ENCODE peak calls at places on chromosomes 3 and 15, in nine cellular contexts. Z is GM18507; U is occipital lobe; E is neural progenitor cell; O is NCI-H226; J is A549; P is putamen; W is colonic mucosa; Q is CD8-positive, alpha-beta memory T cell. M is an unnamed sample.

GRCh38 chr3:87267953-87268645 is 8.3 kb downstream of the POU1F1 start:
- DNase-seq in E (no peak), O (no peak), U (no peak), W (no peak), P (no peak), Q (no peak), J (no peak), Z (no peak), M (no peak)

GRCh38 chr3:97291901-97292300 is 472.7 kb upstream of the ARL6 start:
- DNase-seq in O (no peak), W (no peak), Z (no peak), P (no peak), J (no peak), Q (no peak), U (no peak), E (no peak), M (no peak)

GRCh38 chr3:184388936-184389230 is 9.0 kb downstream of the CHRD start:
- DNase-seq in E (no peak), U (no peak), Z (no peak), O (no peak), W (no peak), J (no peak), P (no peak), Q (no peak), M (no peak)

GRCh38 chr15:89361451-89362202 is 27.0 kb upstream of the POLG start:
- DNase-seq in W (peak), J (peak), E (peak), Z (peak), P (no peak), Q (peak), U (peak), O (peak), M (no peak)

GRCh38 chr3:125148016-125148812 is 64.3 kb downstream of the SLC12A8 start:
- DNase-seq in O (no peak), P (no peak), Q (no peak), J (no peak), U (no peak), Z (no peak), E (no peak), W (no peak), M (no peak)

GRCh38 chr3:98521897-98522537 is 685 bp downstream of the CLDND1 start:
- DNase-seq in W (peak), Z (no peak), U (peak), O (peak), J (peak), P (no peak), E (peak), Q (peak), M (no peak)

GRCh38 chr3:87069021-87069420 is 78.1 kb upstream of the VGLL3 start:
- DNase-seq in J (no peak), Z (no peak), O (no peak), W (no peak), U (no peak), P (no peak), Q (no peak), E (no peak), M (no peak)

GRCh38 chr15:33293619-33294309 is 17.0 kb upstream of the RYR3 start:
- DNase-seq in O (no peak), U (no peak), Q (no peak), Z (no peak), W (no peak), E (no peak), J (no peak), P (no peak), M (no peak)

GRCh38 chr3:105354429-105354828 is 12.3 kb upstream of the ALCAM start:
- DNase-seq in E (peak), P (no peak), J (no peak), O (peak), U (no peak), Q (no peak), W (no peak), Z (no peak), M (no peak)

GRCh38 chr3:41148446-41148845 is 50.9 kb upstream of the CTNNB1 start:
- DNase-seq in U (no peak), J (no peak), Z (no peak), O (no peak), E (no peak), W (no peak), P (no peak), Q (no peak), M (no peak)

GRCh38 chr3:136142592-136142991 is 53.5 kb downstream of the MSL2 start:
- DNase-seq in E (no peak), Z (no peak), U (no peak), O (peak), J (peak), P (no peak), Q (no peak), W (no peak), M (peak)

GRCh38 chr3:126524429-126524988 is 554 bp downstream of the CHST13 start:
- DNase-seq in Q (no peak), W (no peak), Z (no peak), P (no peak), E (no peak), O (peak), J (no peak), U (no peak), M (no peak)

GRCh38 chr3:174951023-174951422 is 91.9 kb downstream of the NAALADL2 start:
- DNase-seq in U (no peak), J (peak), E (no peak), W (no peak), Z (no peak), Q (no peak), P (peak), O (peak), M (no peak)

GRCh38 chr15:67941643-67942315 is 101.9 kb upstream of the RNU6-1 start:
- DNase-seq in W (no peak), O (peak), J (peak), P (no peak), Z (no peak), U (no peak), E (no peak), Q (no peak), M (no peak)

GRCh38 chr3:159897331-159898075 is 91.1 kb upstream of the IL12A start:
- DNase-seq in O (peak), P (no peak), W (no peak), U (no peak), J (no peak), E (no peak), Z (no peak), Q (no peak), M (no peak)

GRCh38 chr3:125679258-125679657 is 84.0 kb upstream of the OSBPL11 start:
- DNase-seq in U (no peak), O (no peak), W (no peak), P (no peak), Z (no peak), Q (no peak), E (no peak), J (no peak), M (no peak)

GRCh38 chr3:189288348-189289235 is 116.8 kb downstream of the TPRG1 start:
- DNase-seq in J (no peak), P (no peak), O (no peak), E (no peak), Z (peak), U (no peak), W (no peak), Q (no peak), M (no peak)

GRCh38 chr3:112974894-112975293 is at the start of gene CD200R1:
- DNase-seq in Z (no peak), P (no peak), U (no peak), Q (no peak), E (no peak), J (no peak), W (no peak), O (no peak), M (peak)

GRCh38 chr3:116342499-116342898 is 102.8 kb downstream of the LSAMP start:
- DNase-seq in E (no peak), Q (no peak), Z (no peak), O (no peak), U (no peak), P (no peak), J (no peak), W (no peak), M (no peak)

GRCh38 chr3:59480486-59480995 is 430.7 kb upstream of the CFAP20DC start:
- DNase-seq in E (no peak), W (no peak), O (peak), U (no peak), Q (no peak), P (no peak), J (no peak), Z (no peak), M (no peak)

GRCh38 chr3:47001731-47002489 is 22.4 kb downstream of the NBEAL2 start:
- DNase-seq in U (no peak), Q (no peak), W (no peak), J (no peak), E (no peak), P (no peak), O (no peak), Z (no peak), M (no peak)

GRCh38 chr3:69819283-69819682 is 80.0 kb downstream of the MITF start:
- DNase-seq in U (no peak), Q (no peak), O (no peak), J (no peak), W (no peak), P (peak), E (no peak), Z (no peak), M (no peak)

GRCh38 chr3:134260984-134261383 is 10.3 kb upstream of the RYK start:
- DNase-seq in W (no peak), O (no peak), Z (no peak), J (no peak), E (no peak), P (no peak), U (no peak), Q (no peak), M (no peak)

GRCh38 chr3:186882881-186883685 is 40.6 kb downstream of the ADIPOQ start:
- DNase-seq in Q (no peak), Z (no peak), U (no peak), P (no peak), E (no peak), O (peak), J (peak), W (no peak), M (no peak)

GRCh38 chr15:67096536-67097294 is 31.3 kb downstream of the SMAD3 start:
- DNase-seq in Z (no peak), J (no peak), U (no peak), O (peak), P (no peak), E (no peak), Q (no peak), W (no peak), M (no peak)

GRCh38 chr3:52752045-52752660 is 18.6 kb downstream of the NEK4 start:
- DNase-seq in Q (no peak), P (no peak), E (no peak), J (no peak), U (no peak), W (no peak), Z (no peak), O (no peak), M (no peak)

GRCh38 chr15:57503051-57503702 is 88.5 kb upstream of the MYZAP start:
- DNase-seq in U (no peak), J (peak), P (no peak), E (no peak), Z (no peak), Q (no peak), O (peak), W (no peak), M (no peak)